ENCODE peak calls at places on chromosomes 12 and 14, in four cellular contexts. O is astrocyte, U is nephron progenitor cell, D is MCF 10A. E is an unnamed sample.

GRCh38 chr14:99064262-99064954 is 207.6 kb downstream of the BCL11B start:
- DNase-seq in O (peak), U (no peak), D (peak), E (no peak)

GRCh38 chr14:26444745-26445144 is 153.1 kb downstream of the NOVA1 start:
- DNase-seq in D (peak), O (peak), U (peak), E (no peak)

GRCh38 chr14:39229222-39229543 is 4.5 kb upstream of the MIA2 start:
- DNase-seq in U (no peak), O (no peak), D (no peak), E (no peak)

GRCh38 chr12:104956870-104957301 is 1.2 kb downstream of the SLC41A2 start:
- DNase-seq in U (no peak), D (no peak), O (no peak), E (no peak)

GRCh38 chr12:51017452-51017851 is 8.7 kb downstream of the SLC11A2 start:
- DNase-seq in U (no peak), D (no peak), O (no peak), E (no peak)

GRCh38 chr14:34770901-34771300 is 56.5 kb upstream of the CFL2 start:
- DNase-seq in D (no peak), O (peak), U (no peak), E (no peak)

GRCh38 chr12:63419119-63419518 is 249.2 kb downstream of the DPY19L2 start:
- DNase-seq in U (no peak), O (peak), D (peak), E (no peak)

GRCh38 chr14:100394886-100395672 is 71.9 kb downstream of the SLC25A47 start:
- DNase-seq in D (no peak), U (no peak), O (no peak), E (no peak)

GRCh38 chr12:64600164-64600561 is 10.1 kb upstream of the RASSF3 start:
- DNase-seq in O (no peak), U (no peak), D (no peak), E (no peak)

GRCh38 chr14:100604126-100604501 is 16.9 kb upstream of the BEGAIN start:
- DNase-seq in O (no peak), D (no peak), U (no peak), E (no peak)

GRCh38 chr12:102095677-102096263 is 24.1 kb downstream of the NUP37 start:
- DNase-seq in U (no peak), O (peak), D (peak), E (no peak)

GRCh38 chr14:53842938-53843337 is 113.7 kb downstream of the BMP4 start:
- DNase-seq in O (peak), U (no peak), D (peak), E (no peak)

GRCh38 chr12:88469136-88469535 is 111.1 kb downstream of the KITLG start:
- DNase-seq in D (no peak), U (no peak), O (no peak), E (no peak)

GRCh38 chr12:4855121-4855924 is 54.4 kb upstream of the KCNA1 start:
- DNase-seq in U (peak), D (peak), O (peak), E (no peak)

GRCh38 chr12:79409562-79409961 is 281.2 kb downstream of the PAWR start:
- DNase-seq in U (no peak), O (peak), D (peak), E (no peak)

GRCh38 chr14:35669782-35670181 is 135.8 kb downstream of the INSM2 start:
- DNase-seq in U (no peak), D (no peak), O (peak), E (no peak)

GRCh38 chr14:53993920-53994607 is 37.4 kb upstream of the BMP4 start:
- DNase-seq in O (no peak), D (peak), U (no peak), E (no peak)

GRCh38 chr14:104305511-104306449 is 167.4 kb downstream of the KIF26A start:
- DNase-seq in D (no peak), O (no peak), U (no peak), E (no peak)

GRCh38 chr14:74148705-74149104 is 63.9 kb downstream of the LIN52 start:
- DNase-seq in O (no peak), U (no peak), D (no peak), E (no peak)

GRCh38 chr14:105532735-105533141 is 6.4 kb downstream of the TMEM121 start:
- DNase-seq in D (peak), O (no peak), U (peak), E (no peak)
- TF ChIP-seq CTCF in D (no peak), O (no peak), U (peak), E (peak)

GRCh38 chr12:53502983-53503728 is 2.1 kb downstream of the TARBP2 start:
- DNase-seq in O (no peak), D (no peak), U (no peak), E (no peak)
- TF ChIP-seq CTCF in O (no peak), D (no peak), U (no peak), E (no peak)

GRCh38 chr12:121050725-121051124 is 11.7 kb upstream of the OASL start:
- DNase-seq in D (no peak), U (no peak), O (no peak), E (no peak)

GRCh38 chr12:121059031-121059898 is 20.2 kb upstream of the OASL start:
- DNase-seq in O (no peak), U (no peak), D (no peak), E (no peak)

GRCh38 chr12:121057794-121058193 is 18.7 kb upstream of the OASL start:
- DNase-seq in D (no peak), U (no peak), O (no peak), E (no peak)

GRCh38 chr12:121048442-121048841 is 9.4 kb upstream of the OASL start:
- DNase-seq in O (no peak), U (no peak), D (no peak), E (no peak)

GRCh38 chr12:121053706-121054105 is 14.7 kb upstream of the OASL start:
- DNase-seq in U (no peak), D (no peak), O (no peak), E (no peak)
- TF ChIP-seq CTCF in U (no peak), D (no peak), O (no peak), E (no peak)

DNA sequence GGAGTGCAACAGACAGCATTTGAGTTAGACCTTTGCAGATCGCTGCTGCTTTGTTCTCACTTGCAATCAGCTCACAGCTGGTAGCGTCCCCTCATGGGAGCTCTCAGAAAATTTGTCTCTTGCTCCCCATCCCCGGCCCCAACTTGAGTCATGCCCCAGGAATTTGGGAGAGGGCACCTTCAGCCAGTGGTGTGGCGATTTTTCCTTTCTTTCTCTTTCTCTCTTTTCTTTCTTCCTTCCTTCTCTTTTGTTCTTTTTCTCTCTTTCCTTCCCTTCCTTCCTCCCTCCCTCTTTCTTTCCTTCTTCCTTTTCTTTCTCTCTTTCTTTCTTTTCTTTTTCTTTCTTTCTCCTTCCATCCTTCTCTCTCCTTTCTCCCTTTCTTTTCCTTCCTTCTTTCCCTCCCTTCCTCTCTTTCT is 34.2 kb upstream of the MAP1LC3B2 start:
- DNase-seq in U (no peak), D (peak), O (peak), E (no peak)
- TF ChIP-seq CTCF in U (no peak), D (no peak), O (peak), E (peak)